ENCODE peak calls at places on chromosome 20, in six cellular contexts. F, N, B, T, D and Q are unnamed samples.
A peak's percentile ranks its signal among the peaks of the same experiment; 100 is the strongest.

GRCh38 chr20:24672886-24673677 is 203.7 kb downstream of the SYNDIG1 start:
- DNase-seq in F (peak; percentile 87), N (no peak), B (no peak), T (no peak), D (peak; percentile 90), Q (no peak)

GRCh38 chr20:43824699-43825402 is 89.8 kb upstream of the TOX2 start:
- DNase-seq in F (no peak), N (peak; percentile 17), B (peak; percentile 61), T (no peak), D (no peak), Q (peak; percentile 70)

GRCh38 chr20:63979221-63979548 is 257 bp downstream of the SAMD10 start:
- DNase-seq in F (no peak), N (no peak), B (no peak), T (no peak), D (no peak), Q (no peak)

GRCh38 chr20:53402233-53403005 is 191.2 kb downstream of the ZNF217 start:
- DNase-seq in F (no peak), N (no peak), B (no peak), T (no peak), D (no peak), Q (no peak)

GRCh38 chr20:36210561-36210960 is 25.7 kb upstream of the AAR2 start:
- DNase-seq in F (no peak), N (no peak), B (peak; percentile 7), T (no peak), D (no peak), Q (no peak)

GRCh38 chr20:37986873-37987601 is 46.2 kb downstream of the TTI1 start:
- DNase-seq in F (no peak), N (no peak), B (peak; percentile 83), T (peak; percentile 80), D (peak; percentile 6), Q (no peak)

GRCh38 chr20:35320396-35321126 is 28.3 kb upstream of the FAM83C start:
- DNase-seq in F (no peak), N (no peak), B (no peak), T (no peak), D (no peak), Q (no peak)

GRCh38 chr20:61436268-61436667 is 184.2 kb downstream of the CDH4 start:
- DNase-seq in F (no peak), N (no peak), B (no peak), T (no peak), D (no peak), Q (no peak)

GRCh38 chr20:48866936-48867335 is 39.1 kb upstream of the PREX1 start:
- DNase-seq in F (no peak), N (no peak), B (peak; percentile 72), T (no peak), D (no peak), Q (no peak)

GRCh38 chr20:50540620-50541605 is 30.7 kb downstream of the PTPN1 start:
- DNase-seq in F (peak; percentile 52), N (no peak), B (peak; percentile 19), T (no peak), D (peak; percentile 79), Q (no peak)

GRCh38 chr20:6765469-6766058 is 1.9 kb upstream of the BMP2 start:
- DNase-seq in F (no peak), N (no peak), B (peak; percentile 53), T (no peak), D (peak; percentile 34), Q (peak; percentile 54)

GRCh38 chr20:47558699-47559098 is 57.0 kb downstream of the NCOA3 start:
- DNase-seq in F (no peak), N (no peak), B (no peak), T (no peak), D (no peak), Q (no peak)

GRCh38 chr20:29302979-29303644 is 1954.4 kb upstream of the DEFB115 start:
- DNase-seq in F (no peak), N (no peak), B (no peak), T (no peak), D (no peak), Q (no peak)

GRCh38 chr20:63920226-63920625 is 25.3 kb downstream of the DNAJC5 start:
- DNase-seq in F (no peak), N (no peak), B (no peak), T (no peak), D (no peak), Q (no peak)

GRCh38 chr20:12882832-12883506 is 125.8 kb upstream of the SPTLC3 start:
- DNase-seq in F (no peak), N (no peak), B (no peak), T (no peak), D (peak; percentile 7), Q (no peak)

GRCh38 chr20:37893566-37894241 is 9.2 kb upstream of the VSTM2L start:
- DNase-seq in F (no peak), N (no peak), B (no peak), T (no peak), D (no peak), Q (no peak)

GRCh38 chr20:60306105-60306504 is 347.9 kb downstream of the CDH26 start:
- DNase-seq in F (no peak), N (no peak), B (no peak), T (no peak), D (no peak), Q (no peak)

GRCh38 chr20:13325033-13325432 is 104.0 kb downstream of the ISM1 start:
- DNase-seq in F (no peak), N (no peak), B (peak; percentile 38), T (no peak), D (no peak), Q (peak; percentile 36)

GRCh38 chr20:36270744-36271638 is 34.7 kb downstream of the AAR2 start:
- DNase-seq in F (no peak), N (no peak), B (no peak), T (no peak), D (no peak), Q (no peak)

GRCh38 chr20:35648836-35649235 is 15.9 kb downstream of the CPNE1 start:
- DNase-seq in F (no peak), N (no peak), B (no peak), T (no peak), D (no peak), Q (no peak)

GRCh38 chr20:38230957-38231785 is 29.4 kb downstream of the KIAA1755 start:
- DNase-seq in F (no peak), N (no peak), B (no peak), T (no peak), D (no peak), Q (no peak)

GRCh38 chr20:23232679-23233308 is 117.8 kb upstream of the NXT1 start:
- DNase-seq in F (no peak), N (no peak), B (no peak), T (no peak), D (no peak), Q (no peak)

GRCh38 chr20:23920408-23920780 is 40.8 kb upstream of the CST5 start:
- DNase-seq in F (no peak), N (no peak), B (no peak), T (no peak), D (no peak), Q (no peak)

GRCh38 chr20:35791823-35792222 is 20.0 kb downstream of the PHF20 start:
- DNase-seq in F (no peak), N (no peak), B (no peak), T (no peak), D (peak; percentile 65), Q (no peak)

GRCh38 chr20:45812157-45813005 is at the start of gene UBE2C:
- DNase-seq in F (peak; percentile 100), N (peak; percentile 98), B (peak; percentile 99), T (peak; percentile 96), D (peak; percentile 99), Q (peak; percentile 99)
- TF ChIP-seq CTCF in F (no peak), N (no peak), B (no peak), T (no peak), D (no peak), Q (no peak)

GRCh38 chr20:40689100-40689942 is at the start of gene MAFB:
- DNase-seq in F (no peak), N (peak; percentile 84), B (peak; percentile 95), T (peak; percentile 94), D (peak; percentile 47), Q (peak; percentile 66)

GRCh38 chr20:40686434-40686882 is 2.6 kb downstream of the MAFB start:
- DNase-seq in F (no peak), N (no peak), B (no peak), T (no peak), D (no peak), Q (no peak)

GRCh38 chr20:40686893-40687292 is 2.1 kb downstream of the MAFB start:
- DNase-seq in F (no peak), N (no peak), B (no peak), T (no peak), D (no peak), Q (no peak)

GRCh38 chr20:40688129-40689099 is 622 bp downstream of the MAFB start:
- DNase-seq in F (no peak), N (no peak), B (no peak), T (peak; percentile 43), D (no peak), Q (no peak)

GRCh38 chr20:40687384-40688128 is 1.5 kb downstream of the MAFB start:
- DNase-seq in F (no peak), N (no peak), B (peak; percentile 67), T (peak; percentile 58), D (no peak), Q (no peak)
- H3K4me3 ChIP-seq in F (peak overlapping the region; percentile 17), N (peak overlapping the region; percentile 59), B (peak overlapping the region; percentile 50), T (peak overlapping the region; percentile 76), D (no peak overlapping the region), Q (no peak overlapping the region)

GRCh38 chr20:45095753-45096371 is 5.1 kb downstream of the KCNS1 start:
- DNase-seq in F (peak; percentile 41), N (peak; percentile 57), B (peak; percentile 72), T (no peak), D (no peak), Q (peak; percentile 75)

GRCh38 chr20:45098096-45098773 is 2.7 kb downstream of the KCNS1 start:
- DNase-seq in F (no peak), N (peak; percentile 36), B (peak; percentile 26), T (no peak), D (no peak), Q (peak; percentile 18)

GRCh38 chr20:45094864-45095574 is 5.9 kb downstream of the KCNS1 start:
- DNase-seq in F (no peak), N (no peak), B (no peak), T (no peak), D (no peak), Q (no peak)

GRCh38 chr20:45096781-45097180 is 4.1 kb downstream of the KCNS1 start:
- DNase-seq in F (no peak), N (no peak), B (no peak), T (no peak), D (no peak), Q (no peak)

DNA sequence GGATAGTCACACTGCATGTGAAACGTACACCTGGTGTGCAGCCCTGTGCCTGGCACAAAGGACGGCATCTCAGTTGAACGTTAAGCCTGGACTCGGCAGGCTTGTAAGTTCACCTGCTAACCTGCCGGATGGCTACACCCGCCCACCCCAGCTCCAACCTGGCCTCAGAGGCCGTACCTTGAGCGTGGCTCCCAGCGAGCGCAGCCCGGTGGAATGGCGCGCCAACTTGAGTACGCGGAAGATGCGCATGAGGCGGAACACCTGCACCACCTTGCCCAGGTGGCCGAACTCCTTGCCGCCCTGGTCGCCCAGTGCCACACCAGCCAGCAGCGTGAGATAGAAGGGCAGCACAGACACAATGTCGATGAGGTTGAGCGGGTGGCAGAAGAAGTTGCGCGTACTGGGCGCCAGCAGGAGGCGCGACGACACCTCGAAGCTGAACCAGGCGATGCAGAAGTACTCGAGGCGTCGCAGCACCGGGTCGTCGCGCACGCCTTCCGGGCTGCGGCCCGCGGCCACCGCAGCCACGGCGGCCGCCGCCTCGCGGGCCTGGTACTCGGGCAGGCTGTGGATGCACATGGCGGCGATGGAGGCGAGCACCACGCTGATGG is 3.3 kb downstream of the KCNS1 start:
- DNase-seq in F (no peak), N (peak; percentile 50), B (no peak), T (no peak), D (no peak), Q (peak; percentile 45)
- TF ChIP-seq CTCF in F (no peak), N (peak; percentile 22), B (peak; percentile 38), T (peak; percentile 20), D (peak; percentile 13), Q (peak; percentile 16)

GRCh38 chr20:688809-689208 is 13.2 kb upstream of the SCRT2 start:
- DNase-seq in F (no peak), N (no peak), B (no peak), T (no peak), D (no peak), Q (no peak)
- H3K4me3 ChIP-seq in F (no peak overlapping the region), N (no peak overlapping the region), B (no peak overlapping the region), T (no peak overlapping the region), D (no peak overlapping the region), Q (no peak overlapping the region)